ENCODE peak calls at places on chromosomes 7 and 10, in nine cellular contexts. One of them, this sample, is unnamed.
A peak's percentile ranks its signal among the peaks of the same experiment; 100 is the strongest.

GRCh38 chr7:26368542-26368941 is 76.9 kb downstream of the SNX10 start:
- DNase-seq in Panc1: no peak
- DNase-seq in tibial artery: no peak
- DNase-seq in AG04450: no peak
- DNase-seq in thyroid gland: no peak
- DNase-seq in endodermal cell: no peak
- DNase-seq in uterus: no peak
- DNase-seq in adrenal gland: no peak
- DNase-seq in brain microvascular endothelial cell: no peak
- DNase-seq in this sample: no peak

GRCh38 chr10:116802474-116802873 is 46.8 kb upstream of the ENO4 start:
- DNase-seq in Panc1: no peak
- DNase-seq in tibial artery: no peak
- DNase-seq in AG04450: no peak
- DNase-seq in thyroid gland: no peak
- DNase-seq in endodermal cell: no peak
- DNase-seq in uterus: no peak
- DNase-seq in adrenal gland: no peak
- DNase-seq in brain microvascular endothelial cell: no peak
- DNase-seq in this sample: no peak

GRCh38 chr7:101241015-101241363 is 3.4 kb upstream of the CLDN15 start:
- DNase-seq in Panc1: no peak
- DNase-seq in tibial artery: no peak
- DNase-seq in AG04450: no peak
- DNase-seq in thyroid gland: no peak
- DNase-seq in endodermal cell: no peak
- DNase-seq in uterus: no peak
- DNase-seq in adrenal gland: no peak
- DNase-seq in brain microvascular endothelial cell: no peak
- DNase-seq in this sample: no peak

GRCh38 chr7:158372400-158373302 is 215.0 kb downstream of the PTPRN2 start:
- DNase-seq in Panc1: no peak
- DNase-seq in tibial artery: no peak
- DNase-seq in AG04450: no peak
- DNase-seq in thyroid gland: no peak
- DNase-seq in endodermal cell: no peak
- DNase-seq in uterus: no peak
- DNase-seq in adrenal gland: no peak
- DNase-seq in brain microvascular endothelial cell: no peak
- DNase-seq in this sample: no peak

GRCh38 chr7:27784399-27785053 is 44.6 kb downstream of the TAX1BP1 start:
- DNase-seq in Panc1: peak; percentile 81
- DNase-seq in tibial artery: no peak
- DNase-seq in AG04450: no peak
- DNase-seq in thyroid gland: no peak
- DNase-seq in endodermal cell: no peak
- DNase-seq in uterus: no peak
- DNase-seq in adrenal gland: no peak
- DNase-seq in brain microvascular endothelial cell: peak; percentile 81
- DNase-seq in this sample: peak; percentile 17

GRCh38 chr7:64314493-64315020 is 796 bp downstream of the ZNF736 start:
- DNase-seq in Panc1: no peak
- DNase-seq in tibial artery: no peak
- DNase-seq in AG04450: no peak
- DNase-seq in thyroid gland: no peak
- DNase-seq in endodermal cell: no peak
- DNase-seq in uterus: no peak
- DNase-seq in adrenal gland: no peak
- DNase-seq in brain microvascular endothelial cell: no peak
- DNase-seq in this sample: no peak

GRCh38 chr10:21552638-21553037 is 18.6 kb downstream of the MLLT10 start:
- DNase-seq in Panc1: no peak
- DNase-seq in tibial artery: no peak
- DNase-seq in AG04450: no peak
- DNase-seq in thyroid gland: no peak
- DNase-seq in endodermal cell: no peak
- DNase-seq in uterus: no peak
- DNase-seq in adrenal gland: no peak
- DNase-seq in brain microvascular endothelial cell: no peak
- DNase-seq in this sample: no peak

GRCh38 chr10:69101451-69102095 is 13.7 kb downstream of the SRGN start:
- DNase-seq in Panc1: no peak
- DNase-seq in tibial artery: peak; percentile 34
- DNase-seq in AG04450: no peak
- DNase-seq in thyroid gland: no peak
- DNase-seq in endodermal cell: no peak
- DNase-seq in uterus: no peak
- DNase-seq in adrenal gland: no peak
- DNase-seq in brain microvascular endothelial cell: peak; percentile 84
- DNase-seq in this sample: no peak

GRCh38 chr7:84145892-84146291 is 48.7 kb downstream of the SEMA3A start:
- DNase-seq in Panc1: no peak
- DNase-seq in tibial artery: no peak
- DNase-seq in AG04450: no peak
- DNase-seq in thyroid gland: no peak
- DNase-seq in endodermal cell: no peak
- DNase-seq in uterus: no peak
- DNase-seq in adrenal gland: no peak
- DNase-seq in brain microvascular endothelial cell: no peak
- DNase-seq in this sample: no peak

GRCh38 chr10:131174651-131175540 is 136.6 kb downstream of the TCERG1L start:
- DNase-seq in Panc1: no peak
- DNase-seq in tibial artery: peak; percentile 33
- DNase-seq in AG04450: no peak
- DNase-seq in thyroid gland: no peak
- DNase-seq in endodermal cell: peak; percentile 51
- DNase-seq in uterus: no peak
- DNase-seq in adrenal gland: no peak
- DNase-seq in brain microvascular endothelial cell: no peak
- DNase-seq in this sample: no peak

GRCh38 chr10:3045471-3046209 is 21.7 kb upstream of the PFKP start:
- DNase-seq in Panc1: no peak
- DNase-seq in tibial artery: peak; percentile 93
- DNase-seq in AG04450: no peak
- DNase-seq in thyroid gland: peak; percentile 96
- DNase-seq in endodermal cell: peak; percentile 87
- DNase-seq in uterus: peak; percentile 78
- DNase-seq in adrenal gland: peak; percentile 72
- DNase-seq in brain microvascular endothelial cell: peak; percentile 70
- DNase-seq in this sample: no peak

GRCh38 chr10:98367626-98368451 is 47.1 kb downstream of the PYROXD2 start:
- DNase-seq in Panc1: no peak
- DNase-seq in tibial artery: no peak
- DNase-seq in AG04450: no peak
- DNase-seq in thyroid gland: no peak
- DNase-seq in endodermal cell: no peak
- DNase-seq in uterus: no peak
- DNase-seq in adrenal gland: no peak
- DNase-seq in brain microvascular endothelial cell: no peak
- DNase-seq in this sample: no peak

GRCh38 chr7:1695800-1696454 is 25.9 kb downstream of the ELFN1 start:
- DNase-seq in Panc1: no peak
- DNase-seq in tibial artery: peak; percentile 28
- DNase-seq in AG04450: no peak
- DNase-seq in thyroid gland: no peak
- DNase-seq in endodermal cell: peak; percentile 43
- DNase-seq in uterus: no peak
- DNase-seq in adrenal gland: no peak
- DNase-seq in brain microvascular endothelial cell: no peak
- DNase-seq in this sample: no peak

GRCh38 chr10:88062798-88063472 is 199.5 kb downstream of the PTEN start:
- DNase-seq in Panc1: no peak
- DNase-seq in tibial artery: no peak
- DNase-seq in AG04450: peak; percentile 71
- DNase-seq in thyroid gland: no peak
- DNase-seq in endodermal cell: no peak
- DNase-seq in uterus: no peak
- DNase-seq in adrenal gland: no peak
- DNase-seq in brain microvascular endothelial cell: peak; percentile 34
- DNase-seq in this sample: no peak

GRCh38 chr7:105766421-105767191 is 109.8 kb downstream of the ATXN7L1 start:
- DNase-seq in Panc1: no peak
- DNase-seq in tibial artery: no peak
- DNase-seq in AG04450: no peak
- DNase-seq in thyroid gland: no peak
- DNase-seq in endodermal cell: no peak
- DNase-seq in uterus: no peak
- DNase-seq in adrenal gland: no peak
- DNase-seq in brain microvascular endothelial cell: no peak
- DNase-seq in this sample: no peak

GRCh38 chr7:128347573-128348147 is 4.0 kb upstream of the RBM28 start:
- DNase-seq in Panc1: no peak
- DNase-seq in tibial artery: no peak
- DNase-seq in AG04450: no peak
- DNase-seq in thyroid gland: peak; percentile 55
- DNase-seq in endodermal cell: peak; percentile 78
- DNase-seq in uterus: peak; percentile 26
- DNase-seq in adrenal gland: peak; percentile 59
- DNase-seq in brain microvascular endothelial cell: peak; percentile 49
- DNase-seq in this sample: no peak

GRCh38 chr7:103106336-103107070 is 31.6 kb downstream of the ARMC10 start:
- DNase-seq in Panc1: no peak
- DNase-seq in tibial artery: no peak
- DNase-seq in AG04450: no peak
- DNase-seq in thyroid gland: peak; percentile 62
- DNase-seq in endodermal cell: peak; percentile 86
- DNase-seq in uterus: no peak
- DNase-seq in adrenal gland: peak; percentile 45
- DNase-seq in brain microvascular endothelial cell: no peak
- DNase-seq in this sample: no peak

GRCh38 chr10:5575144-5575481 is 50.4 kb downstream of the CALML3 start:
- DNase-seq in Panc1: no peak
- DNase-seq in tibial artery: peak; percentile 35
- DNase-seq in AG04450: no peak
- DNase-seq in thyroid gland: no peak
- DNase-seq in endodermal cell: no peak
- DNase-seq in uterus: no peak
- DNase-seq in adrenal gland: no peak
- DNase-seq in brain microvascular endothelial cell: no peak
- DNase-seq in this sample: no peak

GRCh38 chr10:60848126-60848525 is 69.8 kb downstream of the CDK1 start:
- DNase-seq in Panc1: no peak
- DNase-seq in tibial artery: no peak
- DNase-seq in AG04450: no peak
- DNase-seq in thyroid gland: peak; percentile 5
- DNase-seq in endodermal cell: no peak
- DNase-seq in uterus: peak; percentile 73
- DNase-seq in adrenal gland: peak; percentile 58
- DNase-seq in brain microvascular endothelial cell: peak; percentile 53
- DNase-seq in this sample: peak; percentile 71

GRCh38 chr7:20798694-20799121 is 12.0 kb upstream of the SP8 start:
- DNase-seq in Panc1: no peak
- DNase-seq in tibial artery: no peak
- DNase-seq in AG04450: no peak
- DNase-seq in thyroid gland: no peak
- DNase-seq in endodermal cell: peak; percentile 84
- DNase-seq in uterus: no peak
- DNase-seq in adrenal gland: no peak
- DNase-seq in brain microvascular endothelial cell: no peak
- DNase-seq in this sample: no peak
- H3K4me3 ChIP-seq in Panc1: peak overlapping the region; percentile 59
- H3K4me3 ChIP-seq in tibial artery: peak overlapping the region; percentile 60
- H3K4me3 ChIP-seq in AG04450: no peak overlapping the region
- H3K4me3 ChIP-seq in thyroid gland: no peak overlapping the region
- H3K4me3 ChIP-seq in endodermal cell: peak overlapping the region; percentile 70
- H3K4me3 ChIP-seq in uterus: no peak overlapping the region
- H3K4me3 ChIP-seq in adrenal gland: no peak overlapping the region
- H3K4me3 ChIP-seq in brain microvascular endothelial cell: no peak overlapping the region
- H3K4me3 ChIP-seq in this sample: no peak overlapping the region

GRCh38 chr7:56074371-56074791 is 10.3 kb downstream of the SUMF2 start:
- DNase-seq in Panc1: no peak
- DNase-seq in tibial artery: peak; percentile 95
- DNase-seq in AG04450: peak; percentile 44
- DNase-seq in thyroid gland: peak; percentile 97
- DNase-seq in endodermal cell: peak; percentile 96
- DNase-seq in uterus: peak; percentile 86
- DNase-seq in adrenal gland: peak; percentile 89
- DNase-seq in brain microvascular endothelial cell: peak; percentile 79
- DNase-seq in this sample: peak; percentile 62
- TF ChIP-seq CTCF in Panc1: peak; percentile 98
- TF ChIP-seq CTCF in tibial artery: peak; percentile 91
- TF ChIP-seq CTCF in AG04450: peak; percentile 96
- TF ChIP-seq CTCF in thyroid gland: peak; percentile 65
- TF ChIP-seq CTCF in endodermal cell: peak; percentile 96
- TF ChIP-seq CTCF in uterus: peak; percentile 84
- TF ChIP-seq CTCF in adrenal gland: peak; percentile 97
- TF ChIP-seq CTCF in brain microvascular endothelial cell: peak; percentile 96
- TF ChIP-seq CTCF in this sample: peak; percentile 96

DNA sequence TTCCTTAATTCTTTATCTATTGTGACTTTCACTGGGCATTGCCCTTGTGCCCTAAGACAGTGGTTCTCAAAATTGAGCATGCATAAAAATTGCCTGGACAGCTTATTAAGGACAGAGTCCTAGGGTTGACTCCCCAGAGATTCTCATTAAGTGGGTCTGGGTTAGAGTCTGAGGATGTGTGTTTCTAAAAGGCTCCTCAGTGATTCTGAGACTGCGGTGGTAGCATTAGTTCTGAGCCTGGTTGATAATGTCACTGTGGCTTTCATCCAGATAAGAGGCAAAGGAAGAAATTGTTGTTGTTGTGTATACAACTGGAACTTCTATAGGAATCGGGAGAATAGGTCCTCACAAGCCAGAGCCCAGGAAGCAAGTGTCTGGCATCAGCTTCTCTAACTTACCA is 1.3 kb downstream of the IFIT2 start:
- DNase-seq in Panc1: no peak
- DNase-seq in tibial artery: no peak
- DNase-seq in AG04450: no peak
- DNase-seq in thyroid gland: no peak
- DNase-seq in endodermal cell: no peak
- DNase-seq in uterus: no peak
- DNase-seq in adrenal gland: no peak
- DNase-seq in brain microvascular endothelial cell: no peak
- DNase-seq in this sample: no peak
- H3K4me3 ChIP-seq in Panc1: peak overlapping the region; percentile 63
- H3K4me3 ChIP-seq in tibial artery: peak overlapping the region; percentile 56
- H3K4me3 ChIP-seq in AG04450: no peak overlapping the region
- H3K4me3 ChIP-seq in thyroid gland: no peak overlapping the region
- H3K4me3 ChIP-seq in endodermal cell: no peak overlapping the region
- H3K4me3 ChIP-seq in uterus: no peak overlapping the region
- H3K4me3 ChIP-seq in adrenal gland: no peak overlapping the region
- H3K4me3 ChIP-seq in brain microvascular endothelial cell: no peak overlapping the region
- H3K4me3 ChIP-seq in this sample: no peak overlapping the region

DNA sequence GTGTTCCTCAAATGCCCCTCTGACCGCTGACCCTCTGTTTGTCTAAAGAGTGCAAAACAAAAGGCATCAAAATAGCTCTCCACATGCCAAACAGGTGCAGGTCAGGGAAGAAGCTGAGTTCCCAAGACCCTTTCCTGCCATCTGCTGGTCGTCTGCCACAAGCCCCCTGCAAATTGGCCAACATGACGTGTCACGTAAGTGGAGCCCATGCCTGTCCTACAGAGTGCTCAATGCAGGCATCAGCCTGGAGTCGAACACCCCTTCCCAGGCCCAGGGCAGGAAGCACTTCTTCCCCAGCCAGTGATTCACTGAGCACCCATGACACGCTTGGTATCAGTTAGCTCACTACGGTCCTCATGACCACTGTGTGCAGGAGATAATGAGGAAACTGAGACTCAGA is 14.1 kb downstream of the TMEM72 start:
- DNase-seq in Panc1: no peak
- DNase-seq in tibial artery: peak; percentile 54
- DNase-seq in AG04450: no peak
- DNase-seq in thyroid gland: peak; percentile 31
- DNase-seq in endodermal cell: peak; percentile 92
- DNase-seq in uterus: no peak
- DNase-seq in adrenal gland: no peak
- DNase-seq in brain microvascular endothelial cell: peak; percentile 27
- DNase-seq in this sample: no peak
- TF ChIP-seq CTCF in Panc1: no peak
- TF ChIP-seq CTCF in tibial artery: no peak
- TF ChIP-seq CTCF in AG04450: peak; percentile 20
- TF ChIP-seq CTCF in thyroid gland: no peak
- TF ChIP-seq CTCF in endodermal cell: peak; percentile 87
- TF ChIP-seq CTCF in uterus: no peak
- TF ChIP-seq CTCF in adrenal gland: no peak
- TF ChIP-seq CTCF in brain microvascular endothelial cell: peak; percentile 57
- TF ChIP-seq CTCF in this sample: peak; percentile 30

This sample was measured in HFF-Myc.